ENCODE peak calls at places on chromosomes 12 and 14, in six cellular contexts. F, N, G, P, Z and H are unnamed samples. For H3K4me1, the result is how much of the 10 kb centered on the place peaks cover.

GRCh38 chr12:106760184-106760531 is 14.3 kb upstream of the RIC8B start:
- DNase-seq in F (no peak), N (no peak), G (no peak), P (no peak), Z (no peak), H (no peak)

GRCh38 chr14:91327661-91328312 is 83.3 kb upstream of the GPR68 start:
- DNase-seq in F (no peak), N (no peak), G (no peak), P (no peak), Z (no peak), H (no peak)

GRCh38 chr12:50257226-50258166 is 25.8 kb downstream of the LIMA1 start:
- DNase-seq in F (no peak), N (no peak), G (no peak), P (no peak), Z (no peak), H (peak)

GRCh38 chr12:58814036-58814435 is 106.3 kb downstream of the LRIG3 start:
- DNase-seq in F (no peak), N (no peak), G (no peak), P (no peak), Z (no peak), H (no peak)

GRCh38 chr14:21236948-21237797 is 32.1 kb downstream of the HNRNPC start:
- DNase-seq in F (no peak), N (no peak), G (no peak), P (no peak), Z (no peak), H (no peak)

GRCh38 chr12:6773662-6774351 is 1.5 kb downstream of the LAG3 start:
- DNase-seq in F (no peak), N (no peak), G (no peak), P (no peak), Z (no peak), H (no peak)

GRCh38 chr14:102994689-102995088 is 62.7 kb downstream of the CDC42BPB start:
- DNase-seq in F (no peak), N (no peak), G (no peak), P (no peak), Z (no peak), H (no peak)

GRCh38 chr14:41925409-41925808 is 318.7 kb downstream of the LRFN5 start:
- DNase-seq in F (no peak), N (no peak), G (no peak), P (no peak), Z (no peak), H (no peak)

GRCh38 chr12:47818007-47818376 is 1.7 kb downstream of the HDAC7 start:
- DNase-seq in F (no peak), N (no peak), G (no peak), P (no peak), Z (peak), H (no peak)

GRCh38 chr12:75526655-75527511 is 15.5 kb upstream of the KRR1 start:
- DNase-seq in F (no peak), N (no peak), G (no peak), P (no peak), Z (no peak), H (no peak)

GRCh38 chr14:72644758-72645489 is 249.0 kb downstream of the DPF3 start:
- DNase-seq in F (no peak), N (no peak), G (no peak), P (no peak), Z (no peak), H (no peak)

GRCh38 chr12:125406131-125406530 is 340.9 kb downstream of the AACS start:
- DNase-seq in F (no peak), N (no peak), G (no peak), P (no peak), Z (no peak), H (no peak)

GRCh38 chr12:74365178-74365964 is 172.3 kb upstream of the ATXN7L3B start:
- DNase-seq in F (no peak), N (no peak), G (no peak), P (peak), Z (no peak), H (peak)

GRCh38 chr12:64064706-64065105 is 157.4 kb downstream of the KICS2 start:
- DNase-seq in F (no peak), N (no peak), G (no peak), P (no peak), Z (no peak), H (no peak)

GRCh38 chr12:45409966-45410365 is 194.1 kb downstream of the ANO6 start:
- DNase-seq in F (no peak), N (peak), G (no peak), P (no peak), Z (no peak), H (peak)

GRCh38 chr14:75497191-75497590 is 25.1 kb upstream of the BATF start:
- DNase-seq in F (no peak), N (no peak), G (no peak), P (no peak), Z (no peak), H (no peak)

GRCh38 chr12:85951823-85952222 is 77.7 kb downstream of the NTS start:
- DNase-seq in F (no peak), N (no peak), G (no peak), P (no peak), Z (no peak), H (no peak)

GRCh38 chr12:2853626-2854025 is 3.2 kb downstream of the TEX52 start:
- DNase-seq in F (peak), N (peak), G (peak), P (peak), Z (peak), H (peak)

GRCh38 chr12:26571539-26571938 is 261.5 kb downstream of the ITPR2 start:
- DNase-seq in F (no peak), N (no peak), G (no peak), P (no peak), Z (no peak), H (peak)

GRCh38 chr14:95268350-95268749 is 51.4 kb downstream of the CLMN start:
- DNase-seq in F (no peak), N (no peak), G (no peak), P (no peak), Z (no peak), H (no peak)

GRCh38 chr12:93572712-93573551 is 457 bp downstream of the SOCS2 start:
- DNase-seq in F (no peak), N (peak), G (no peak), P (peak), Z (peak), H (peak)

GRCh38 chr12:105204916-105205315 is 31.1 kb downstream of the APPL2 start:
- DNase-seq in F (no peak), N (no peak), G (no peak), P (no peak), Z (no peak), H (no peak)

GRCh38 chr14:100587248-100587762 is at the start of gene BEGAIN:
- DNase-seq in F (no peak), N (no peak), G (no peak), P (no peak), Z (peak), H (no peak)

GRCh38 chr14:90693413-90693812 is 122.8 kb downstream of the TTC7B start:
- DNase-seq in F (no peak), N (no peak), G (no peak), P (no peak), Z (no peak), H (no peak)

GRCh38 chr14:72883963-72884362 is 9.9 kb downstream of the DPF3 start:
- DNase-seq in F (no peak), N (no peak), G (no peak), P (no peak), Z (no peak), H (no peak)

GRCh38 chr14:46920542-46920941 is 269.0 kb upstream of the RPL10L start:
- DNase-seq in F (no peak), N (no peak), G (no peak), P (no peak), Z (no peak), H (no peak)

GRCh38 chr12:26185532-26186320 is 9.6 kb upstream of the SSPN start:
- DNase-seq in F (no peak), N (no peak), G (no peak), P (no peak), Z (no peak), H (peak)

GRCh38 chr14:64779472-64779871 is 75.2 kb downstream of the PLEKHG3 start:
- DNase-seq in F (peak), N (peak), G (no peak), P (no peak), Z (peak), H (peak)

GRCh38 chr14:63454863-63455622 is 88.1 kb downstream of the PPP2R5E start:
- DNase-seq in F (peak), N (no peak), G (no peak), P (no peak), Z (no peak), H (peak)

GRCh38 chr12:25121916-25122315 is 73.0 kb downstream of the DNAI7 start:
- DNase-seq in F (no peak), N (no peak), G (no peak), P (no peak), Z (no peak), H (no peak)

GRCh38 chr14:50740858-50741257 is 72.8 kb upstream of the SAV1 start:
- DNase-seq in F (no peak), N (no peak), G (no peak), P (no peak), Z (no peak), H (no peak)

GRCh38 chr12:62434504-62435336 is 31.9 kb upstream of the MON2 start:
- DNase-seq in F (peak), N (no peak), G (no peak), P (no peak), Z (peak), H (peak)

GRCh38 chr12:25552681-25553080 is 402 bp downstream of the LMNTD1 start:
- DNase-seq in F (no peak), N (no peak), G (no peak), P (no peak), Z (no peak), H (no peak)

GRCh38 chr14:34103176-34103575 is 152.3 kb upstream of the EGLN3 start:
- DNase-seq in F (no peak), N (no peak), G (no peak), P (no peak), Z (no peak), H (no peak)

DNA sequence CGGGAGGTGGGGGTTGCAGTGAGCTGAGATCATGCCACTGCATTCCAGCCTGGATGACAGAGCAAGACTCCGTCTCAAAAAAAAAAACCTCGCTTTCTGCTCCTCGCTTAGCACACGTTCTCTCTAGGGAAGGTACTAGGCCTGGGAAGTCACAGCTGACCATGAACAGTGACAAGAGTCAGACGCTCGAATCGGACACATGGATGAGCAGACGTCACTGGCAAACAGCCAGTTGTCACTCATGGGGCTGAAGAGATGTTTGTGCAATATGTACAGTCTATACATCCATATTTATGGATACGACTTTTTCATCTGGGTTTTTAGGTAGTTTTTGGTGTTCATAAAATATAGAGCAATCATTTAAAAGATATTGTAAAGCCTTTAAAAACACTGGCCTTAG is 19.4 kb downstream of the TCHP start:
- DNase-seq in F (no peak), N (no peak), G (no peak), P (no peak), Z (no peak), H (no peak)
- H3K4me1 ChIP-seq in F (under half), N (under half), G (under half), P (under half), Z (under half), H (under half)

GRCh38 chr12:52691765-52692150 is 11.6 kb upstream of the KRT1 start:
- DNase-seq in F (no peak), N (no peak), G (no peak), P (no peak), Z (no peak), H (no peak)
- TF ChIP-seq POLR2A in F (no peak), N (no peak), G (no peak), P (no peak), Z (no peak), H (no peak)

DNA sequence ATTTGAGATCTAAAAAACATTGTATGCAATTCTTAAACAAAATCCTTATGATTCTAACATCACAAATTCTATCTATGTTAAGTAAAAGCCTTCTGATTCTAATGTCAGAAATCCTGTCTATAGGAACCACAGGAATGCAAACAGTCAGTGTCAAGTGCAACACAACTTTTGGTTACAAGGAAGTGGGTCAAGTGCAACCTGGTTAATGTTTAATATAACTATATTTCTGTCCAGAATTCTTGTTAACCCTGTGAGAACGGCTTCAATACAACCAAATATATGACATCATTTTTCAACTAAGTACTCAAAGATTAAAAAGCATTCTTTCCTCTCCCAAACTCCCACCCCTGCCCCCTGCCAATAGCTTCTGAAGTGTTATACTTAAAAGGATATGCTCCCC is 107.9 kb upstream of the PLEKHA5 start:
- DNase-seq in F (no peak), N (no peak), G (no peak), P (no peak), Z (no peak), H (no peak)
- TF ChIP-seq CTCF in F (no peak), N (no peak), G (no peak), P (no peak), Z (no peak), H (no peak)

GRCh38 chr12:82708056-82708455 is 21.4 kb downstream of the TMTC2 start:
- DNase-seq in F (no peak), N (no peak), G (no peak), P (no peak), Z (no peak), H (peak)
- H3K4me1 ChIP-seq in F (under half), N (under half), G (under half), P (under half), Z (under half), H (under half)